ENCODE peak calls at places on chromosome 12, in seven cellular contexts. E, B, R, Z, D, G and W are unnamed samples.

GRCh38 chr12:101671157-101671791 is 26.2 kb upstream of the CHPT1 start:
- DNase-seq in D (no peak), G (no peak), Z (peak; percentile 29), R (no peak), E (no peak), B (no peak), W (no peak)

GRCh38 chr12:125004621-125005020 is 11.2 kb downstream of the BRI3BP start:
- DNase-seq in D (no peak), R (no peak), E (no peak), G (no peak), B (no peak), Z (no peak), W (no peak)

GRCh38 chr12:55736780-55737580 is 5.9 kb upstream of the GDF11 start:
- DNase-seq in Z (peak; percentile 69), R (no peak), E (peak; percentile 82), B (peak; percentile 83), G (peak; percentile 31), D (peak; percentile 61), W (peak; percentile 74)

GRCh38 chr12:125283521-125283920 is 218.3 kb downstream of the AACS start:
- DNase-seq in G (no peak), B (no peak), Z (no peak), D (no peak), R (no peak), E (no peak), W (no peak)

GRCh38 chr12:111467092-111467861 is 61.6 kb downstream of the SH2B3 start:
- DNase-seq in R (no peak), G (peak; percentile 2), E (no peak), B (no peak), D (no peak), Z (no peak), W (no peak)

GRCh38 chr12:27732281-27732680 is 21.6 kb downstream of the MRPS35 start:
- DNase-seq in E (no peak), R (no peak), G (no peak), D (no peak), Z (no peak), B (no peak), W (no peak)

GRCh38 chr12:85642810-85643209 is 193.4 kb downstream of the RASSF9 start:
- DNase-seq in E (no peak), B (no peak), R (no peak), G (no peak), D (no peak), Z (no peak), W (no peak)

GRCh38 chr12:131290255-131290959 is 336.7 kb downstream of the ADGRD1 start:
- DNase-seq in E (no peak), B (no peak), D (no peak), R (no peak), G (no peak), Z (no peak), W (no peak)

GRCh38 chr12:66538970-66539369 is 139.9 kb downstream of the GRIP1 start:
- DNase-seq in D (no peak), R (no peak), E (no peak), Z (no peak), G (no peak), B (no peak), W (no peak)

GRCh38 chr12:47973870-47974269 is 10.5 kb downstream of the TMEM106C start:
- DNase-seq in B (no peak), G (no peak), D (no peak), R (no peak), E (no peak), Z (no peak), W (no peak)

GRCh38 chr12:109467978-109468676 is 9.0 kb downstream of the KCTD10 start:
- DNase-seq in B (no peak), E (no peak), Z (no peak), D (no peak), G (no peak), R (no peak), W (no peak)

GRCh38 chr12:6539276-6540134 is 5.2 kb downstream of the GAPDH start:
- DNase-seq in D (no peak), E (no peak), B (peak; percentile 68), R (no peak), Z (no peak), G (no peak), W (no peak)

GRCh38 chr12:54890339-54890738 is 36.0 kb downstream of the MUCL1 start:
- DNase-seq in B (no peak), R (no peak), Z (no peak), E (no peak), D (peak; percentile 14), G (peak; percentile 67), W (peak; percentile 50)